ENCODE peak calls at places on chromosomes 5 and 9, in ten cellular contexts. One of them, this sample, is unnamed.

GRCh38 chr9:93317495-93318094 is 133.7 kb downstream of the WNK2 start:
- DNase-seq in HFF-Myc: no peak
- DNase-seq in bronchial epithelial cell: no peak
- DNase-seq in hepatocyte: no peak
- DNase-seq in WTC11: no peak
- DNase-seq in fibroblast of the aortic adventitia: no peak
- DNase-seq in thyroid gland: no peak
- DNase-seq in fibroblast of pulmonary artery: no peak
- DNase-seq in glutamatergic neuron: no peak
- DNase-seq in cardiac muscle cell: no peak
- DNase-seq in this sample: no peak

GRCh38 chr5:143229896-143230675 is 173.4 kb downstream of the NR3C1 start:
- DNase-seq in hepatocyte: no peak
- DNase-seq in cardiac muscle cell: no peak
- DNase-seq in glutamatergic neuron: no peak
- DNase-seq in HFF-Myc: peak
- DNase-seq in fibroblast of pulmonary artery: no peak
- DNase-seq in thyroid gland: peak
- DNase-seq in bronchial epithelial cell: peak
- DNase-seq in WTC11: no peak
- DNase-seq in fibroblast of the aortic adventitia: peak
- DNase-seq in this sample: no peak

GRCh38 chr5:157571357-157571827 is 4.2 kb downstream of the ADAM19 start:
- DNase-seq in bronchial epithelial cell: no peak
- DNase-seq in WTC11: no peak
- DNase-seq in HFF-Myc: no peak
- DNase-seq in thyroid gland: no peak
- DNase-seq in fibroblast of pulmonary artery: peak
- DNase-seq in glutamatergic neuron: no peak
- DNase-seq in hepatocyte: peak
- DNase-seq in fibroblast of the aortic adventitia: peak
- DNase-seq in cardiac muscle cell: peak
- DNase-seq in this sample: no peak

GRCh38 chr9:71655141-71655540 is 113.2 kb downstream of the CEMIP2 start:
- DNase-seq in HFF-Myc: no peak
- DNase-seq in cardiac muscle cell: no peak
- DNase-seq in WTC11: no peak
- DNase-seq in thyroid gland: no peak
- DNase-seq in hepatocyte: no peak
- DNase-seq in fibroblast of the aortic adventitia: no peak
- DNase-seq in bronchial epithelial cell: no peak
- DNase-seq in glutamatergic neuron: no peak
- DNase-seq in fibroblast of pulmonary artery: no peak
- DNase-seq in this sample: no peak

GRCh38 chr9:22108581-22109370 is 99.7 kb upstream of the CDKN2B start:
- DNase-seq in bronchial epithelial cell: peak
- DNase-seq in cardiac muscle cell: peak
- DNase-seq in thyroid gland: no peak
- DNase-seq in glutamatergic neuron: no peak
- DNase-seq in hepatocyte: peak
- DNase-seq in WTC11: no peak
- DNase-seq in fibroblast of the aortic adventitia: no peak
- DNase-seq in fibroblast of pulmonary artery: no peak
- DNase-seq in HFF-Myc: no peak
- DNase-seq in this sample: no peak

GRCh38 chr5:126052120-126052519 is 371.1 kb upstream of the GRAMD2B start:
- DNase-seq in cardiac muscle cell: no peak
- DNase-seq in WTC11: no peak
- DNase-seq in bronchial epithelial cell: peak
- DNase-seq in fibroblast of pulmonary artery: peak
- DNase-seq in thyroid gland: no peak
- DNase-seq in HFF-Myc: no peak
- DNase-seq in hepatocyte: no peak
- DNase-seq in fibroblast of the aortic adventitia: no peak
- DNase-seq in glutamatergic neuron: no peak
- DNase-seq in this sample: no peak

GRCh38 chr5:176614805-176615478 is 5.0 kb upstream of the GPRIN1 start:
- DNase-seq in fibroblast of the aortic adventitia: peak
- DNase-seq in glutamatergic neuron: no peak
- DNase-seq in fibroblast of pulmonary artery: peak
- DNase-seq in HFF-Myc: no peak
- DNase-seq in thyroid gland: no peak
- DNase-seq in cardiac muscle cell: no peak
- DNase-seq in WTC11: no peak
- DNase-seq in bronchial epithelial cell: peak
- DNase-seq in hepatocyte: no peak
- DNase-seq in this sample: no peak

GRCh38 chr5:54515634-54516033 is 1.9 kb upstream of the SNX18 start:
- DNase-seq in fibroblast of pulmonary artery: no peak
- DNase-seq in glutamatergic neuron: no peak
- DNase-seq in hepatocyte: no peak
- DNase-seq in thyroid gland: no peak
- DNase-seq in bronchial epithelial cell: no peak
- DNase-seq in fibroblast of the aortic adventitia: no peak
- DNase-seq in cardiac muscle cell: no peak
- DNase-seq in HFF-Myc: no peak
- DNase-seq in WTC11: no peak
- DNase-seq in this sample: no peak

GRCh38 chr9:12814877-12815237 is 40.0 kb downstream of the LURAP1L start:
- DNase-seq in fibroblast of pulmonary artery: no peak
- DNase-seq in fibroblast of the aortic adventitia: no peak
- DNase-seq in glutamatergic neuron: no peak
- DNase-seq in bronchial epithelial cell: no peak
- DNase-seq in HFF-Myc: no peak
- DNase-seq in thyroid gland: no peak
- DNase-seq in WTC11: no peak
- DNase-seq in hepatocyte: no peak
- DNase-seq in cardiac muscle cell: no peak
- DNase-seq in this sample: no peak

GRCh38 chr9:12812710-12813109 is 37.9 kb downstream of the LURAP1L start:
- DNase-seq in WTC11: no peak
- DNase-seq in thyroid gland: no peak
- DNase-seq in bronchial epithelial cell: peak
- DNase-seq in fibroblast of the aortic adventitia: peak
- DNase-seq in HFF-Myc: no peak
- DNase-seq in glutamatergic neuron: no peak
- DNase-seq in fibroblast of pulmonary artery: no peak
- DNase-seq in hepatocyte: no peak
- DNase-seq in cardiac muscle cell: no peak
- DNase-seq in this sample: no peak

GRCh38 chr9:12815895-12816294 is 41.1 kb downstream of the LURAP1L start:
- DNase-seq in glutamatergic neuron: no peak
- DNase-seq in HFF-Myc: no peak
- DNase-seq in bronchial epithelial cell: peak
- DNase-seq in thyroid gland: no peak
- DNase-seq in fibroblast of pulmonary artery: peak
- DNase-seq in hepatocyte: no peak
- DNase-seq in WTC11: no peak
- DNase-seq in fibroblast of the aortic adventitia: peak
- DNase-seq in cardiac muscle cell: no peak
- DNase-seq in this sample: no peak

GRCh38 chr9:12813533-12813932 is 38.7 kb downstream of the LURAP1L start:
- DNase-seq in glutamatergic neuron: no peak
- DNase-seq in fibroblast of pulmonary artery: no peak
- DNase-seq in WTC11: no peak
- DNase-seq in thyroid gland: no peak
- DNase-seq in cardiac muscle cell: no peak
- DNase-seq in HFF-Myc: no peak
- DNase-seq in hepatocyte: no peak
- DNase-seq in bronchial epithelial cell: no peak
- DNase-seq in fibroblast of the aortic adventitia: peak
- DNase-seq in this sample: no peak

DNA sequence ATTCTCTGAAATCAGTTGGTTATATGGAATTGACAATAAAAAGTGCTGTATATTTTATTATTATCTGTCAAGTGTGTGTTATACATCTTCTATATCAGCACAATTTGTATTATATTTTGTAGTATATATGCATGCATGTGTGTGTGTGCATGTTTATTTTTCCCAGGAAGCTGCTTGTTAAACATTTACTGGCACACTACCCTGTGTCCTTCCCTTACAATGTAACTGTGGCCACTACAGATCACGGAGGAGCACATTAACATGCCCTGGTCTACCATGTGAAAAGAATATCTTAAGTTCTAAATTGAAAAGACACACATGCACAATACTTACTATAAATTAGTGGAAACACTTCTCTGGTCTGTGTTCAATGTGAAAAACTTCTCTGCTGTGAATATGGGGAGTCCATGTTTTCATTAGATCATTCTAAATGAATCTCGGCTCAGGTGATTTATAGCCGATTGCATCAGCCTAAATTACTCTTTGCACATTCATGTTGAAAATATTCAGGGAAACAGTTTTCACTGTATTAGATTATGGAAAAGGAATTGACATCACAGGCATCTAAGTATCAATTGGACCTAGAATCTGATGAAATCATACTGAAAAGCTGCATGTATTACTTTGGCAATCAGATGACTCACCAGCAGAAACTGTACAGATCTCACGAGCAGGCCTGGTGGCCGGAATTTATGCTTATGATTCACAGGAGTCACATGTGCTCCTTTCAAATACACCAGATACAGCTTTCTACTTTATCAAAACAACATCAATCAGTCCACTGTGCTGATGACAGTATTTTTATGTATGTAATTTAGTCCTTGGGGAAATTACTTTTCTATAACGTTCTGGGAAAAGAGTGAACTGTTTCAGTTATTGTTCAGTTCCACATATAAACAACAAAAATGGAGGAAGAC is 39.4 kb downstream of the LURAP1L start:
- DNase-seq in bronchial epithelial cell: peak
- DNase-seq in hepatocyte: peak
- DNase-seq in cardiac muscle cell: no peak
- DNase-seq in HFF-Myc: peak
- DNase-seq in thyroid gland: no peak
- DNase-seq in WTC11: no peak
- DNase-seq in fibroblast of the aortic adventitia: peak
- DNase-seq in glutamatergic neuron: no peak
- DNase-seq in fibroblast of pulmonary artery: peak
- DNase-seq in this sample: no peak
- TF ChIP-seq CTCF in bronchial epithelial cell: peak
- TF ChIP-seq CTCF in hepatocyte: peak
- TF ChIP-seq CTCF in cardiac muscle cell: peak
- TF ChIP-seq CTCF in HFF-Myc: peak
- TF ChIP-seq CTCF in thyroid gland: no peak
- TF ChIP-seq CTCF in WTC11: no peak
- TF ChIP-seq CTCF in fibroblast of the aortic adventitia: peak
- TF ChIP-seq CTCF in glutamatergic neuron: no peak
- TF ChIP-seq CTCF in fibroblast of pulmonary artery: peak
- TF ChIP-seq CTCF in this sample: no peak

GRCh38 chr9:4986291-4986690 is 1.2 kb downstream of the JAK2 start:
- DNase-seq in fibroblast of the aortic adventitia: peak
- DNase-seq in thyroid gland: no peak
- DNase-seq in fibroblast of pulmonary artery: no peak
- DNase-seq in cardiac muscle cell: no peak
- DNase-seq in glutamatergic neuron: no peak
- DNase-seq in HFF-Myc: no peak
- DNase-seq in hepatocyte: no peak
- DNase-seq in WTC11: no peak
- DNase-seq in bronchial epithelial cell: no peak
- DNase-seq in this sample: no peak

GRCh38 chr9:4983541-4984165 is 1.4 kb upstream of the JAK2 start:
- DNase-seq in bronchial epithelial cell: peak
- DNase-seq in hepatocyte: no peak
- DNase-seq in fibroblast of the aortic adventitia: no peak
- DNase-seq in fibroblast of pulmonary artery: no peak
- DNase-seq in cardiac muscle cell: no peak
- DNase-seq in thyroid gland: no peak
- DNase-seq in HFF-Myc: no peak
- DNase-seq in glutamatergic neuron: no peak
- DNase-seq in WTC11: no peak
- DNase-seq in this sample: no peak

GRCh38 chr9:4985376-4986266 is 549 bp downstream of the JAK2 start:
- DNase-seq in hepatocyte: peak
- DNase-seq in thyroid gland: peak
- DNase-seq in HFF-Myc: no peak
- DNase-seq in fibroblast of pulmonary artery: peak
- DNase-seq in fibroblast of the aortic adventitia: peak
- DNase-seq in WTC11: peak
- DNase-seq in bronchial epithelial cell: peak
- DNase-seq in glutamatergic neuron: peak
- DNase-seq in cardiac muscle cell: peak
- DNase-seq in this sample: peak

GRCh38 chr9:4984171-4984570 is 901 bp upstream of the JAK2 start:
- DNase-seq in fibroblast of the aortic adventitia: no peak
- DNase-seq in hepatocyte: peak
- DNase-seq in thyroid gland: no peak
- DNase-seq in bronchial epithelial cell: peak
- DNase-seq in fibroblast of pulmonary artery: no peak
- DNase-seq in cardiac muscle cell: no peak
- DNase-seq in WTC11: no peak
- DNase-seq in glutamatergic neuron: no peak
- DNase-seq in HFF-Myc: no peak
- DNase-seq in this sample: no peak

DNA sequence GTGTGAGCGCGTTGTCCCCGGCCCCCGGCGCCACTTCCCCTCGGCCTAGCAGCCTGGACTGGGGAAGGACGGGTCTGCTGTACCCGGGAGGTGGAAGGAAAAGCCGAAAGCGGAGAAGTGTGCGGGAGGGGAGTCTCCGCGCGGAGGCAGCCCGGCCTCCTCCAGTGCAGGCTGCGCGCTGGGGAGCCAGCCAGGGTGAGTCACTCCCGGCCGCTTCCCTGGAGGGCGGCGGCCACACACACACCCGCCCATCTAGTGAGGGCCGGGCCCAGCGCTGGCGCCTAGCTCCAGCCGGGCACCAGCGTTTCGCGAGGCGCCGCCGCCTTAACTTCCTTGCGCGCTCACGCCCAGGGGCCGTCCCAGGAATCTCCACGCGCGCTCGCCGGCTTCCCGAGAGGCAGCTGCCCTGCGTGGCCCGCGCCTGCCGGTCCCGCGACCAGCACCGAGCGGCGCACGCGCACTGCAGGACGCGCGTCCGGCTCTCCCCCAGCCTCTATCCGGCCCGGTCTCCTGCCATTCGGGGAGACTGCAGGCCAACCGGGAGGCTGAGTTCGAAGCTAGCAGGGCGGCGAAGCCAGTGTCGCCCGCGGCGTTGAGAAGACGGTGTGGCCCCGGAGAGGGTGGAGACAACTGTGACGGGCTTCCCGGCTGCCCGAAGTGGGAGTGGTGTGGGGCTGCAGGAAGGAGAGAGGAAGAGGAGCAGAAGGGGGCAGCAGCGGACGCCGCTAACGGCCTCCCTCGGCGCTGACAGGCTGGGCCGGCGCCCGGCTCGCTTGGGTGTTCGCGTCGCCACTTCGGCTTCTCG is at the start of gene JAK2:
- DNase-seq in fibroblast of the aortic adventitia: peak
- DNase-seq in thyroid gland: peak
- DNase-seq in glutamatergic neuron: peak
- DNase-seq in cardiac muscle cell: peak
- DNase-seq in fibroblast of pulmonary artery: peak
- DNase-seq in bronchial epithelial cell: peak
- DNase-seq in HFF-Myc: peak
- DNase-seq in WTC11: peak
- DNase-seq in hepatocyte: peak
- DNase-seq in this sample: peak
- TF ChIP-seq CTCF in fibroblast of the aortic adventitia: peak
- TF ChIP-seq CTCF in thyroid gland: no peak
- TF ChIP-seq CTCF in glutamatergic neuron: no peak
- TF ChIP-seq CTCF in cardiac muscle cell: peak
- TF ChIP-seq CTCF in fibroblast of pulmonary artery: peak
- TF ChIP-seq CTCF in bronchial epithelial cell: peak
- TF ChIP-seq CTCF in HFF-Myc: peak
- TF ChIP-seq CTCF in WTC11: no peak
- TF ChIP-seq CTCF in hepatocyte: peak
- TF ChIP-seq CTCF in this sample: peak

GRCh38 chr5:158769079-158769478 is 330.6 kb downstream of the EBF1 start:
- DNase-seq in fibroblast of pulmonary artery: no peak
- DNase-seq in thyroid gland: no peak
- DNase-seq in fibroblast of the aortic adventitia: peak
- DNase-seq in HFF-Myc: no peak
- DNase-seq in cardiac muscle cell: no peak
- DNase-seq in hepatocyte: no peak
- DNase-seq in WTC11: no peak
- DNase-seq in glutamatergic neuron: no peak
- DNase-seq in bronchial epithelial cell: no peak
- DNase-seq in this sample: no peak

GRCh38 chr5:158769702-158770101 is 330.0 kb downstream of the EBF1 start:
- DNase-seq in fibroblast of pulmonary artery: no peak
- DNase-seq in hepatocyte: no peak
- DNase-seq in cardiac muscle cell: no peak
- DNase-seq in fibroblast of the aortic adventitia: peak
- DNase-seq in bronchial epithelial cell: no peak
- DNase-seq in HFF-Myc: no peak
- DNase-seq in thyroid gland: no peak
- DNase-seq in WTC11: no peak
- DNase-seq in glutamatergic neuron: no peak
- DNase-seq in this sample: no peak

GRCh38 chr5:158773151-158773550 is 326.6 kb downstream of the EBF1 start:
- DNase-seq in bronchial epithelial cell: no peak
- DNase-seq in thyroid gland: no peak
- DNase-seq in fibroblast of pulmonary artery: no peak
- DNase-seq in hepatocyte: no peak
- DNase-seq in cardiac muscle cell: no peak
- DNase-seq in fibroblast of the aortic adventitia: peak
- DNase-seq in WTC11: no peak
- DNase-seq in HFF-Myc: no peak
- DNase-seq in glutamatergic neuron: no peak
- DNase-seq in this sample: no peak

GRCh38 chr5:158765407-158765806 is 334.3 kb downstream of the EBF1 start:
- DNase-seq in cardiac muscle cell: no peak
- DNase-seq in WTC11: no peak
- DNase-seq in thyroid gland: no peak
- DNase-seq in hepatocyte: no peak
- DNase-seq in fibroblast of the aortic adventitia: no peak
- DNase-seq in bronchial epithelial cell: no peak
- DNase-seq in fibroblast of pulmonary artery: no peak
- DNase-seq in HFF-Myc: no peak
- DNase-seq in glutamatergic neuron: no peak
- DNase-seq in this sample: no peak

DNA sequence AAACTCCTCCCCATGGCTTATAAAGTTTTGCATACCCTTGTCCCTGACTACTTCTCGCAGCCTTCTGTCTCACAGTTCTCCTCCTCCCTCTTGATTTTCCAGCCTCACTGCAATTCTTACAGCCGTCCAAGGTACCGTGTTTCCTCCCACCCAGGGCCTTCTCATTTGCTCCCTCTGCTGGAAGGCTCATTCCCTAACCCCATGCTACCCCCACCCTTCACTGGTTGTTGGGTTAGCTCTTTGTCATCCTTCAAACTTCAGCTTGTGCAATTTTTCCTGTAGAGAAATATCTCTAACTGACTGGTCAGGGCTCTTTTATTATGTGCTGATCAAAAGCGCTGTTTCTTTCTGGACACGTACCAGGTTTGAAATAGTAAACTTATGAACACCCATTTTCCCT is 329.2 kb downstream of the EBF1 start:
- DNase-seq in HFF-Myc: no peak
- DNase-seq in fibroblast of the aortic adventitia: peak
- DNase-seq in thyroid gland: no peak
- DNase-seq in hepatocyte: peak
- DNase-seq in fibroblast of pulmonary artery: no peak
- DNase-seq in bronchial epithelial cell: peak
- DNase-seq in glutamatergic neuron: no peak
- DNase-seq in WTC11: peak
- DNase-seq in cardiac muscle cell: no peak
- DNase-seq in this sample: no peak
- TF ChIP-seq CTCF in HFF-Myc: peak
- TF ChIP-seq CTCF in fibroblast of the aortic adventitia: peak
- TF ChIP-seq CTCF in thyroid gland: no peak
- TF ChIP-seq CTCF in hepatocyte: peak
- TF ChIP-seq CTCF in fibroblast of pulmonary artery: peak
- TF ChIP-seq CTCF in bronchial epithelial cell: peak
- TF ChIP-seq CTCF in glutamatergic neuron: peak
- TF ChIP-seq CTCF in WTC11: peak
- TF ChIP-seq CTCF in cardiac muscle cell: peak
- TF ChIP-seq CTCF in this sample: peak

GRCh38 chr5:180344393-180344999 is 8.6 kb downstream of the GFPT2 start:
- DNase-seq in bronchial epithelial cell: no peak
- DNase-seq in HFF-Myc: no peak
- DNase-seq in WTC11: no peak
- DNase-seq in glutamatergic neuron: no peak
- DNase-seq in hepatocyte: no peak
- DNase-seq in fibroblast of the aortic adventitia: no peak
- DNase-seq in fibroblast of pulmonary artery: no peak
- DNase-seq in thyroid gland: no peak
- DNase-seq in cardiac muscle cell: no peak
- DNase-seq in this sample: no peak
- TF ChIP-seq CTCF in bronchial epithelial cell: no peak
- TF ChIP-seq CTCF in HFF-Myc: no peak
- TF ChIP-seq CTCF in WTC11: no peak
- TF ChIP-seq CTCF in glutamatergic neuron: no peak
- TF ChIP-seq CTCF in hepatocyte: no peak
- TF ChIP-seq CTCF in fibroblast of the aortic adventitia: no peak
- TF ChIP-seq CTCF in fibroblast of pulmonary artery: no peak
- TF ChIP-seq CTCF in thyroid gland: no peak
- TF ChIP-seq CTCF in cardiac muscle cell: no peak
- TF ChIP-seq CTCF in this sample: no peak